ENCODE peak calls at places on chromosomes 16 and 17, in five cellular contexts. U is K562, R is transverse colon, X is ovary, P is stomach. H is an unnamed sample.

GRCh38 chr17:15341385-15341849 is at the start of gene TEKT3:
- DNase-seq in U (peak; percentile 56), R (peak; percentile 89), X (peak; percentile 82), P (peak; percentile 87), H (peak; percentile 94)

GRCh38 chr16:88798772-88799455 is 4.7 kb upstream of the CDT1 start:
- DNase-seq in U (peak; percentile 15), R (no peak), X (no peak), P (no peak), H (no peak)

GRCh38 chr16:53372942-53373871 is 61.1 kb upstream of the RBL2 start:
- DNase-seq in U (peak; percentile 28), R (peak; percentile 76), X (no peak), P (peak; percentile 85), H (no peak)

GRCh38 chr16:74623214-74623842 is 16.4 kb upstream of the GLG1 start:
- DNase-seq in U (peak; percentile 39), R (no peak), X (no peak), P (peak; percentile 7), H (no peak)

GRCh38 chr16:64470916-64471315 is 650.9 kb downstream of the CDH11 start:
- DNase-seq in U (no peak), R (no peak), X (no peak), P (no peak), H (no peak)

GRCh38 chr16:30775381-30776099 is 11.5 kb downstream of the ZNF629 start:
- DNase-seq in U (peak; percentile 88), R (peak; percentile 83), X (peak; percentile 83), P (peak; percentile 77), H (no peak)

GRCh38 chr17:42809250-42809649 is 10.6 kb downstream of the CNTD1 start:
- DNase-seq in U (no peak), R (no peak), X (peak; percentile 65), P (no peak), H (no peak)

GRCh38 chr16:66695935-66696668 is 441 bp downstream of the CMTM4 start:
- DNase-seq in U (peak; percentile 74), R (peak; percentile 77), X (peak; percentile 46), P (peak; percentile 73), H (no peak)

GRCh38 chr16:66399031-66399430 is 28.1 kb upstream of the BEAN1 start:
- DNase-seq in U (no peak), R (no peak), X (no peak), P (no peak), H (no peak)

GRCh38 chr17:57466042-57466471 is 209.7 kb downstream of the MSI2 start:
- DNase-seq in U (no peak), R (no peak), X (no peak), P (no peak), H (no peak)

GRCh38 chr16:86619263-86619935 is 41.0 kb downstream of the FOXL1 start:
- DNase-seq in U (peak; percentile 57), R (no peak), X (no peak), P (no peak), H (no peak)

GRCh38 chr17:83067718-83068261 is 11.6 kb upstream of the METRNL start:
- DNase-seq in U (no peak), R (no peak), X (no peak), P (no peak), H (no peak)

GRCh38 chr17:67931227-67931626 is 65.0 kb downstream of the C17orf58 start:
- DNase-seq in U (no peak), R (no peak), X (no peak), P (no peak), H (no peak)

GRCh38 chr17:77581480-77581879 is 377.0 kb upstream of the TNRC6C start:
- DNase-seq in U (no peak), R (no peak), X (no peak), P (no peak), H (no peak)

GRCh38 chr17:39787743-39788484 is 50.2 kb downstream of the GRB7 start:
- DNase-seq in U (no peak), R (no peak), X (no peak), P (no peak), H (no peak)
- H3K27me3 ChIP-seq in U (peaks cover 8% of the 10 kb centered on the region), R (peaks cover 13% of the 10 kb centered on the region), X (no peaks in the 10 kb centered on the region), P (no peaks in the 10 kb centered on the region), H (no peaks in the 10 kb centered on the region)

DNA sequence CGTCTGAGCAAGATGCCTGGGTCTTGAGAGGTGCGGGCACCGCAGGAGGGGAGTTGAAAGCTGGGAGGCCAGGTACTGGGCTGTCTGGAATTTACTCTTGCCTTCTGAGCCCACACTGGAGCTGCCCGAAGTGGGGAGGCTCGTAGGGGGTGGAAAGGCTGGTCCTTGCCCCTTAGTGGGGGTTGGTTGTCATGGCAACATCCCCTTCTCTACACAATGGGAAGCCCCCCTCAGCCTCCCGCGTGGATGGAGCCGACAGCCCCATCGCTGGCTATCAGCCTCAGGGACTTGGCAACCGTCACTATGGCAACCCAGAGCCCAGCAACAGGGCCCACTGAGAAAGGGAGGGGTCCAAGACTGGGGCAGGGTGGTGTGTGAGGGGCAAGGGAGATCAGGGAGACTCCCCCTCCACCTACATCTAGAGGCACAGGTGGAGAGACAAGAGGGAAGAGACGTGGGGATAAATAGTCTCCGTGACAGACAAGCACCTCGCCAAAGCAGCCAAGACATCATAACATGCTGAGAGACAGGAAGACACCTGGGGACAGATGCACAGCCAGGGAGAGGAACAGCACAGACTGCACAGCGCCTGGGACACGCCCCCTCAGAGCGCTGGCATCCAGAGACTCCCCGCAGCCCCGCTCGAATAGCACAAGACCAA is 5.3 kb upstream of the DNAH2 start:
- DNase-seq in U (no peak), R (no peak), X (no peak), P (no peak), H (no peak)
- TF ChIP-seq EP300 in U (no peak), R (no peak), X (no peak), P (no peak), H (no peak)

GRCh38 chr16:2905988-2906387 is 5.7 kb upstream of the FLYWCH1 start:
- DNase-seq in U (peak; percentile 96), R (no peak), X (no peak), P (no peak), H (no peak)
- H3K4me3 ChIP-seq in U (no peak overlapping the region), R (no peak overlapping the region), X (no peak overlapping the region), P (no peak overlapping the region), H (no peak overlapping the region)

DNA sequence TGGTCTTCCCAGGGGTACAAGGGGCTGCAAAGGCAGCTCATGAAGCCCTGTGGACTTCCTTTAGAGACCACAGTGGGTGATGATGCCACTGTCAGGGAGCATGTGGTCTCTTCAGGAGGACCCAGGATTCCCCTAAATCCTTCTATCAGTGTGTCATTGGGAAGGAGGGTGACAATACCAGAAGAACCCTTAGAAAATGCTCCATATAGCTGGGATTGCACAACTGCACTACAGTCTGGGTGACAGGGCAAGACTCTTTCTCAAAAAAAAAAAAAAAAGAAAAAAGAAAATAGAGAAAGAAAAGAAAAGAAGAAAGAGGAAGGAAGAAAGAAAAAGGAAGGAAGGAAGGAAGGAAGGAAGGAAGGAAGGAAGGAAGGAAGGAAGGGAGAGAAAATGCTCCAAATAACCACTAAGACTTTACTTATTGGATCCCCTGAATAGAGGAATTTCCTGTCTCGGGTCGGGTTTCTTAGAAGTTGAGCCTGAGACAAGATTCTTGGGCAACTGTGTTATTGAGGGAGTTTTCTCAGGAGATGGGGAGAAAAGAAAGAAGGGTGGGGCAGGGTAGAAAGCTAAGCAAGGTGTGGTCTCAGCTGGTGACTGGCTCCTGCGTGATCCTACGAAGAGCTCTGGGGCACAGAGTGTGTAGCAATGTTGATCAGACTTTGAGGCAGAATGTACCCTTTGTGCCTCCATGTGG is 83.1 kb upstream of the DNAH9 start:
- DNase-seq in U (no peak), R (no peak), X (no peak), P (no peak), H (no peak)
- H3K27me3 ChIP-seq in U (no peaks in the 10 kb centered on the region), R (no peaks in the 10 kb centered on the region), X (no peaks in the 10 kb centered on the region), P (no peaks in the 10 kb centered on the region), H (no peaks in the 10 kb centered on the region)

DNA sequence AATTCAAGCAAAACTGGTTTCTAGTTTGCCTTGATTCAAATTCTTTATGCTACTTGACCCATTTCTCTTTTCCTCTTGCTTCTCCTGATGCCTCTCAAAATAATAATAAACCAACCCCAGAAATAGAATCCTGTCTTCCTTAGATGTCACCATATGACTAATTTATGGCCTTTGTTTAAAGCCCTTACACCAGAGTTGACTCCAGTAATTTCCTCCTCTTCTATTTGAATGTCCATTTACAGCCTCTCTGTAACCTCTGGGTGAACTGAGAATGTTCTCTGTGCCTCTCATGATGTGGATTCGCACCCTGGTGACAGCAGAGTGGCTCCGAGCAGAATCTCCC is 31.5 kb downstream of the ZFHX3 start:
- DNase-seq in U (no peak), R (no peak), X (no peak), P (no peak), H (no peak)
- TF ChIP-seq EP300 in U (no peak), R (no peak), X (no peak), P (no peak), H (no peak)

DNA sequence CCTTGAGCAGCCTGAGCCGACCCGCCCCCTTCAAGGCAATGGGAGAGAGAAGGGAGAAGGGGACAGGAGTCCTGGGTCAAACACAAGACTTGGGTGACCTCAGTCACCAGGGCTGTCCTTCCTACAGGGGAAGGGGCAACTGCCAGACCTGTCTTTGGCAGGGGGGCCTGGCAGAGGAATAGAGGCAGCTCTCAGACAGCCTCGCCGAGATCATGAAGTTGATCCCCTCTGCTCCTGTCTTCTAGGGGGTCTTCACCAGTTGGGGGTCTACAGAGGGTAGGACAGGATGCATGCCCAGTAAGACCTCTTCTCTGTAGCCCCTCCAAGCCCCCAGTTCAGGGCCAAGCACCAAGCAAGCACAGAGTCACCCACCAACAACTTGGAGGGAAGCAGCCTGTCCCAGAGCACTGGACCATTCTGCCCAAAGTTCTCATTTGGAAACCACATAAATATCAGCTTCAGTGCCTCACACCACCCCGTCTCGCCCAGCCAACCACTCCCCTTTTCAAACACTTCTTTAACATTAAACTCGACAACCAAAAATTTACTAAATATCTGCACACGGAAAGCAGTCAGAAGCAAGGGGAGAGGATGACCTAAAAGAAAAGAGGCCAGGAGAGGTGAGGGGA is 7.8 kb downstream of the DOK4 start:
- DNase-seq in U (no peak), R (no peak), X (no peak), P (no peak), H (no peak)
- H3K4me3 ChIP-seq in U (no peak overlapping the region), R (no peak overlapping the region), X (peak overlapping the region; percentile 20), P (peak overlapping the region; percentile 39), H (peak overlapping the region; percentile 60)

DNA sequence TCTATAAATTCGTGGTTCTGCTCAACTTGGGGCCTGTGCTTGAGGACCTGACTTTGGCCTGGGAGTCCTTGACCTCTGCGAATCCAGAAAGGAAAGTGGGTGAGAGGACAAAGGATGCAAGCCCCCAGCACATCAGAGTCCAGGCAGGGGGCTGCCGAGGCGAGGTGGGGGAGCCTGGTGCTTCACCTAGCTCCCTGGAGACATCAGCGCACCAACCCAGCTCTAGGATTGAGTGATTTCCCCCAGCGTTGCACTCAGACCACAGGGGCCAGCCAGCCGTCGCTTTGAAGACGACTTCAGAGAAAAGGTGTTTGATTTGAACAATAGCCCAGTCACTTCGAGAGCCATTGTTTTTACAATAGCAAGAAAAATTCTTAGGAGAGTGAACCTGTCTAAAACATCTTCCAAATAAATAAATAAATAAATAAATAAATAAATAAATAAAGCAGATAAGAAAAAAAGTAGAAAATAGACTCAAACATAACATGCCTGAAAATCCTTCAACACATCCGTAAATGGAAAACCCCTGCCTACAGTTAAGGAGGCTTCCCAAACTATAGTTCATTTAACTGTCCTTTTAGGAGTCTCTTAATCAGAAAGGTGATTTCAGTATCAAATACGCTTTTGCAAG is 180.9 kb downstream of the RBFOX3 start:
- DNase-seq in U (no peak), R (no peak), X (no peak), P (no peak), H (no peak)
- H3K27me3 ChIP-seq in U (peaks cover 81% of the 10 kb centered on the region), R (peaks cover 3% of the 10 kb centered on the region), X (no peaks in the 10 kb centered on the region), P (no peaks in the 10 kb centered on the region), H (peaks cover 35% of the 10 kb centered on the region)

H was measured in esophagus muscularis mucosa.